ENCODE peak calls at places on chromosomes 7 and 10, in six cellular contexts. C, G, F, S, V and K are unnamed samples.

GRCh38 chr10:3776796-3777571 is 8.0 kb downstream of the KLF6 start:
- DNase-seq in C (no peak), G (peak), F (no peak), S (peak), V (peak), K (peak)

GRCh38 chr10:71068811-71069411 is 143.5 kb upstream of the UNC5B start:
- DNase-seq in C (no peak), G (peak), F (no peak), S (no peak), V (no peak), K (peak)

GRCh38 chr7:1172666-1173523 is 12.9 kb upstream of the ZFAND2A start:
- DNase-seq in C (no peak), G (no peak), F (peak), S (no peak), V (no peak), K (no peak)

GRCh38 chr10:97537186-97537869 is 35.3 kb upstream of the ANKRD2 start:
- DNase-seq in C (no peak), G (no peak), F (no peak), S (no peak), V (no peak), K (no peak)

GRCh38 chr7:4709187-4709586 is 27.1 kb downstream of the FOXK1 start:
- DNase-seq in C (no peak), G (no peak), F (peak), S (no peak), V (no peak), K (no peak)

GRCh38 chr10:28125701-28126100 is 126.8 kb upstream of the ODAD2 start:
- DNase-seq in C (no peak), G (peak), F (no peak), S (no peak), V (no peak), K (peak)

GRCh38 chr10:33025039-33025438 is 67.0 kb upstream of the ITGB1 start:
- DNase-seq in C (no peak), G (no peak), F (no peak), S (no peak), V (no peak), K (no peak)

GRCh38 chr10:32963102-32963501 is 5.1 kb upstream of the ITGB1 start:
- DNase-seq in C (no peak), G (peak), F (no peak), S (no peak), V (no peak), K (peak)

GRCh38 chr10:73226663-73227062 is 20.4 kb downstream of the DNAJC9 start:
- DNase-seq in C (peak), G (no peak), F (no peak), S (no peak), V (no peak), K (no peak)

GRCh38 chr10:28217848-28218247 is 85.0 kb downstream of the MPP7 start:
- DNase-seq in C (no peak), G (peak), F (no peak), S (no peak), V (no peak), K (peak)

GRCh38 chr10:17216217-17216900 is 11.7 kb upstream of the VIM start:
- DNase-seq in C (no peak), G (peak), F (peak), S (no peak), V (no peak), K (peak)

GRCh38 chr10:102919237-102919959 is 1.3 kb downstream of the CNNM2 start:
- DNase-seq in C (no peak), G (peak), F (peak), S (peak), V (peak), K (peak)

GRCh38 chr10:119233821-119234220 is 26.4 kb downstream of the GRK5 start:
- DNase-seq in C (no peak), G (no peak), F (no peak), S (no peak), V (no peak), K (no peak)

GRCh38 chr7:83547526-83547925 is 101.4 kb downstream of the SEMA3E start:
- DNase-seq in C (no peak), G (peak), F (no peak), S (peak), V (peak), K (peak)

GRCh38 chr7:49583440-49583839 is 190.0 kb upstream of the VWC2 start:
- DNase-seq in C (no peak), G (no peak), F (no peak), S (no peak), V (no peak), K (no peak)

GRCh38 chr7:37493123-37493522 is 44.5 kb upstream of the ELMO1 start:
- DNase-seq in C (no peak), G (no peak), F (no peak), S (no peak), V (no peak), K (no peak)

GRCh38 chr10:132547421-132547861 is 9.9 kb downstream of the INPP5A start:
- DNase-seq in C (no peak), G (no peak), F (peak), S (no peak), V (peak), K (no peak)

GRCh38 chr7:78441737-78442136 is 643.2 kb downstream of the PHTF2 start:
- DNase-seq in C (no peak), G (no peak), F (no peak), S (no peak), V (no peak), K (no peak)

GRCh38 chr10:2230478-2230877 is 493.2 kb upstream of the ADARB2 start:
- DNase-seq in C (no peak), G (no peak), F (no peak), S (no peak), V (no peak), K (no peak)

GRCh38 chr7:521221-522070 is 1.8 kb upstream of the PDGFA start:
- DNase-seq in C (no peak), G (peak), F (peak), S (peak), V (peak), K (peak)

GRCh38 chr7:102117743-102118142 is 168.9 kb upstream of the SH2B2 start:
- DNase-seq in C (no peak), G (peak), F (no peak), S (no peak), V (no peak), K (peak)

GRCh38 chr7:151009340-151010001 is 14.8 kb downstream of the ATG9B start:
- DNase-seq in C (no peak), G (no peak), F (no peak), S (no peak), V (no peak), K (no peak)

GRCh38 chr7:103613655-103614642 is 167.9 kb upstream of the SLC26A5 start:
- DNase-seq in C (no peak), G (peak), F (no peak), S (no peak), V (no peak), K (no peak)

GRCh38 chr7:91872928-91873327 is 7.6 kb downstream of the MTERF1 start:
- DNase-seq in C (no peak), G (no peak), F (no peak), S (no peak), V (no peak), K (no peak)

GRCh38 chr7:17588730-17589129 is 290.3 kb downstream of the AHR start:
- DNase-seq in C (no peak), G (no peak), F (no peak), S (no peak), V (no peak), K (no peak)

GRCh38 chr7:151330656-151331055 is 11.0 kb upstream of the NUB1 start:
- DNase-seq in C (no peak), G (no peak), F (no peak), S (no peak), V (no peak), K (no peak)

GRCh38 chr10:102281103-102281502 is 35.8 kb downstream of the GBF1 start:
- DNase-seq in C (peak), G (no peak), F (no peak), S (no peak), V (no peak), K (no peak)

GRCh38 chr7:501526-501925 is 18.1 kb downstream of the PDGFA start:
- DNase-seq in C (no peak), G (no peak), F (no peak), S (no peak), V (no peak), K (no peak)

GRCh38 chr7:136655414-136655813 is 213.0 kb upstream of the CHRM2 start:
- DNase-seq in C (peak), G (no peak), F (no peak), S (no peak), V (no peak), K (no peak)

GRCh38 chr10:74889662-74889998 is 63.2 kb downstream of the KAT6B start:
- DNase-seq in C (no peak), G (peak), F (no peak), S (no peak), V (no peak), K (no peak)
- TF ChIP-seq CTCF in C (no peak), G (no peak), F (no peak), S (no peak), V (no peak), K (no peak)

GRCh38 chr7:45921381-45921698 is 268 bp upstream of the IGFBP3 start:
- DNase-seq in C (no peak), G (no peak), F (no peak), S (no peak), V (no peak), K (no peak)
- H3K4me3 ChIP-seq in C (no peak), G (peak), F (peak), S (peak), V (peak), K (peak)

DNA sequence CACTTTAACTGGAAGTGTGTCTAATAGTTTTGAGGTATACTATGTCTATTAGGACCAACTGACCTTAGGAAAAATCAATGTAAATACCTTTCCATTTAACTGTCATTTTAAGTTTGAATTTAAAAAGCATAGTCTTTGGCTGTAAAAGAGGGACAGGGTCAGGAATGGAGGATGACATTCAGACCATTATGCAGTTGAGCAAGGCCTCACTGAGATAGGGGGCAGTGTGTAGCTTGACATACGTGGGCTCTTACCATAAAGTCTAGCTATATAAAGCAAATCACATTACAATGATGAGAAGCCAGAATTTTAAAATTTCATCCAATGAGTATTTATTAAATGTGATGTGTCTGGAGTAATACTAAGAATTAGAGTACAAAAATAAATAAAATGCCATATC is 17.9 kb downstream of the PALS2 start:
- DNase-seq in C (no peak), G (no peak), F (no peak), S (no peak), V (no peak), K (no peak)
- TF ChIP-seq CTCF in C (peak), G (peak), F (no peak), S (no peak), V (no peak), K (no peak)

GRCh38 chr7:110205899-110206298 is 885.0 kb upstream of the LRRN3 start:
- DNase-seq in C (no peak), G (no peak), F (no peak), S (no peak), V (no peak), K (no peak)

DNA sequence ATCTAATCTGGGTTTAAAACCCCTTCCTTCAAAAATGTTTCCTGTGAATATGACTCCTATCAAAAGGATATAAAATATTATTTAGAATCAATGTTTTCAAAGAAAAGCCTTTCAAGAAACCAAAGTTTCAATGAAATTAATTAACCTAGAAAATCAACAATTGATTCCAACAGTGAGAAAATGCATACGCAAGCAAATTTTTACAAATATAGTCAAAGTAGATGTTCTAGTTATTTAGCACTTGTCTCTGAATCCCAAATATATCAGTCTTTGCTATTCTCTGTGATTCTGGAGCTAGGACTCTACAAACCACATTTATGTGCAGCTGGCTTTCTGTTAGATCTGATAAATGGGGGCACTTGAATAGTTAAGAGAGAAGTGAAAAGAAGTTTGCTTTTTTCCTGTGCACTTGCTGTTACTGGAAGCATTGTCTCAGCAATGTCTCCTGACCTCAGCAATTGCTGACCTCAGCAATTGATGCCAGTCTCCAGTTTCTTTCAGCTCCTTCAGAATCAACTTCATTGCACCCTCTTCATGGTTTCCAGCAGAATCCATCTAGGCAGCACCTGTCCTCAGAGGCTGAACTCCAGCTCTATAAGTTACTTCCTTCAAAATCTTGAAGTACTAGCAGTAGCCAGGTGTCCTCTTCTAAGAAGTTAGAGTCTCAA is 879.9 kb upstream of the LRRN3 start:
- DNase-seq in C (no peak), G (no peak), F (no peak), S (no peak), V (no peak), K (no peak)
- H3K4me3 ChIP-seq in C (no peak), G (no peak), F (no peak), S (no peak), V (no peak), K (no peak)

GRCh38 chr7:25772802-25773201 is 379.2 kb upstream of the NFE2L3 start:
- DNase-seq in C (no peak), G (no peak), F (no peak), S (no peak), V (no peak), K (no peak)
- TF ChIP-seq CTCF in C (no peak), G (no peak), F (no peak), S (no peak), V (no peak), K (no peak)

GRCh38 chr10:11146402-11147171 is 128.9 kb downstream of the CELF2 start:
- DNase-seq in C (no peak), G (peak), F (no peak), S (no peak), V (no peak), K (peak)
- H3K4me3 ChIP-seq in C (no peak), G (no peak), F (no peak), S (no peak), V (no peak), K (no peak)

DNA sequence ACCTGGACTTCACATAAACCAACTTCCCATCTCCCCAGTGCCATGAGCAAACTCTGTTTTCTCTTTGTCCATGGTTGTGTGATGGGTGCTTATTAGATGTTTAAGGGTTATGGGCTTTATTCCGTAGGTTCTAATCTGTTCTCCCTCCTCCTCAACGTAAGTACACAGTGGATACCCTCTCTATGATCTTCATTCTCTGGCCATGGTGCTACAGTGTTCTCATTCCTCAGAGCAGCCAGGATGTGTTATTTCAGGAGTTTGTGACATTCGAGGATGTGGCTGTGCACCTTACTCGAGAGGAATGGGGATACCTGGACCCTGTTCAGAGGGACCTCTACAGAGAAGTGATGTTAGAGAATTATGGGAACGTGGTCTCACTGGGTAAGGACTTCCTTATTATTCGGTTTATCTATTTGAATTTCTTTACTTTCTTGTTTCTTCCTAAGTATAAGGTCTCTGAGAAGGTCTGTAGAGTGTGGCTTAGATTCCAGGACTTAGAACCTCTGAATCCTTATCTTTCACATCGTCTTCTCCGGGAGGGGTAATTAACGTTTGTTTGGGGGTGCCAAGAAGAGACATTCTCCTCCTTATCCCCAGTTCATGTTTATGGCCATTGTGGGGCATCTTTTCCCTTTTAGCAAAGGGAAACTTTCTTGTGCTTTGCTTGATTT is 3.8 kb downstream of the ZNF655 start:
- DNase-seq in C (no peak), G (no peak), F (no peak), S (no peak), V (no peak), K (no peak)
- TF ChIP-seq CTCF in C (no peak), G (no peak), F (no peak), S (no peak), V (no peak), K (no peak)